ENCODE peak calls at places on chromosome 15, in ten cellular contexts. U, J, B, E, X, P, K, V, H and M are unnamed samples.

GRCh38 chr15:52256366-52256765 is 39.2 kb downstream of the MYO5C start:
- DNase-seq in U (peak; percentile 59), J (peak; percentile 86), B (peak; percentile 76), E (peak; percentile 71), X (no peak), P (peak; percentile 74), K (peak; percentile 46), V (peak; percentile 61), H (no peak), M (no peak)

GRCh38 chr15:52427804-52428203 is 100.9 kb downstream of the MYO5A start:
- DNase-seq in U (no peak), J (no peak), B (no peak), E (peak; percentile 95), X (no peak), P (peak; percentile 48), K (peak; percentile 41), V (peak; percentile 44), H (peak; percentile 82), M (no peak)

GRCh38 chr15:61992518-61992917 is 67.7 kb downstream of the VPS13C start:
- DNase-seq in U (no peak), J (no peak), B (no peak), E (no peak), X (no peak), P (no peak), K (no peak), V (no peak), H (no peak), M (no peak)

GRCh38 chr15:96333194-96334016 is 2.9 kb downstream of the NR2F2 start:
- DNase-seq in U (peak; percentile 59), J (no peak), B (peak; percentile 46), E (peak; percentile 48), X (peak; percentile 57), P (peak; percentile 45), K (no peak), V (peak; percentile 55), H (peak; percentile 86), M (no peak)

GRCh38 chr15:89356634-89357298 is 22.1 kb upstream of the POLG start:
- DNase-seq in U (no peak), J (peak; percentile 40), B (no peak), E (no peak), X (no peak), P (no peak), K (no peak), V (no peak), H (peak; percentile 93), M (peak; percentile 39)

GRCh38 chr15:90141646-90142045 is 39.4 kb upstream of the IDH2 start:
- DNase-seq in U (no peak), J (no peak), B (peak; percentile 55), E (peak; percentile 65), X (no peak), P (no peak), K (no peak), V (no peak), H (no peak), M (no peak)

GRCh38 chr15:88250826-88251225 is 5.7 kb downstream of the NTRK3 start:
- DNase-seq in U (no peak), J (no peak), B (no peak), E (no peak), X (no peak), P (no peak), K (no peak), V (no peak), H (no peak), M (no peak)

GRCh38 chr15:41842229-41842628 is 3.6 kb downstream of the PLA2G4B start:
- DNase-seq in U (no peak), J (no peak), B (no peak), E (no peak), X (no peak), P (no peak), K (no peak), V (no peak), H (no peak), M (no peak)

GRCh38 chr15:55799287-55800212 is 56.6 kb upstream of the PRTG start:
- DNase-seq in U (peak; percentile 28), J (no peak), B (peak; percentile 55), E (peak; percentile 49), X (peak; percentile 52), P (no peak), K (peak; percentile 19), V (no peak), H (peak; percentile 83), M (peak; percentile 57)

GRCh38 chr15:98776607-98777281 is 128.4 kb downstream of the IGF1R start:
- DNase-seq in U (no peak), J (peak; percentile 81), B (peak; percentile 61), E (peak; percentile 90), X (peak; percentile 66), P (no peak), K (peak; percentile 42), V (peak; percentile 80), H (no peak), M (no peak)

GRCh38 chr15:54033954-54034458 is 55.8 kb downstream of the UNC13C start:
- DNase-seq in U (no peak), J (no peak), B (no peak), E (no peak), X (no peak), P (no peak), K (no peak), V (no peak), H (no peak), M (no peak)

GRCh38 chr15:83046558-83047127 is 20.4 kb downstream of the BTBD1 start:
- DNase-seq in U (no peak), J (no peak), B (no peak), E (peak; percentile 78), X (no peak), P (no peak), K (no peak), V (no peak), H (peak; percentile 82), M (no peak)

GRCh38 chr15:41559489-41560177 is 621 bp downstream of the TYRO3 start:
- DNase-seq in U (no peak), J (peak; percentile 74), B (no peak), E (no peak), X (no peak), P (no peak), K (no peak), V (peak; percentile 66), H (peak; percentile 94), M (peak; percentile 16)

GRCh38 chr15:96889734-96890480 is 559.4 kb downstream of the NR2F2 start:
- DNase-seq in U (no peak), J (no peak), B (no peak), E (no peak), X (no peak), P (no peak), K (no peak), V (no peak), H (no peak), M (no peak)

GRCh38 chr15:97961067-97961954 is 808 bp downstream of the ARRDC4 start:
- DNase-seq in U (peak; percentile 80), J (peak; percentile 91), B (peak; percentile 23), E (no peak), X (peak; percentile 76), P (peak; percentile 37), K (peak; percentile 56), V (peak; percentile 65), H (peak; percentile 81), M (peak; percentile 35)

GRCh38 chr15:92682772-92683510 is 27.4 kb upstream of the FAM174B start:
- DNase-seq in U (no peak), J (no peak), B (no peak), E (no peak), X (no peak), P (no peak), K (peak; percentile 34), V (no peak), H (no peak), M (no peak)

GRCh38 chr15:100565591-100565990 is 36.4 kb downstream of the LINS1 start:
- DNase-seq in U (no peak), J (no peak), B (no peak), E (no peak), X (no peak), P (no peak), K (no peak), V (no peak), H (no peak), M (peak; percentile 87)

GRCh38 chr15:67383903-67384302 is 129.3 kb downstream of the IQCH start:
- DNase-seq in U (no peak), J (no peak), B (no peak), E (no peak), X (no peak), P (no peak), K (no peak), V (no peak), H (no peak), M (no peak)

GRCh38 chr15:77104155-77104554 is 33.2 kb upstream of the TSPAN3 start:
- DNase-seq in U (no peak), J (no peak), B (no peak), E (peak; percentile 36), X (no peak), P (peak; percentile 26), K (peak; percentile 45), V (no peak), H (peak; percentile 90), M (no peak)

GRCh38 chr15:56963126-56963525 is 44.7 kb downstream of the TCF12 start:
- DNase-seq in U (no peak), J (no peak), B (no peak), E (no peak), X (no peak), P (no peak), K (no peak), V (no peak), H (no peak), M (no peak)

GRCh38 chr15:68526269-68526668 is 52.5 kb upstream of the CORO2B start:
- DNase-seq in U (no peak), J (no peak), B (no peak), E (peak; percentile 89), X (no peak), P (no peak), K (no peak), V (no peak), H (no peak), M (no peak)

GRCh38 chr15:73994912-73995622 is 551 bp downstream of the PML start:
- DNase-seq in U (peak; percentile 61), J (peak; percentile 91), B (peak; percentile 31), E (peak; percentile 29), X (peak; percentile 61), P (no peak), K (no peak), V (peak; percentile 64), H (no peak), M (no peak)
- H3K9me3 ChIP-seq in U (no peaks in the 10 kb centered on the region), J (no peaks in the 10 kb centered on the region), B (no peaks in the 10 kb centered on the region), E (no peaks in the 10 kb centered on the region), X (no peaks in the 10 kb centered on the region), P (no peaks in the 10 kb centered on the region), K (no peaks in the 10 kb centered on the region), V (no peaks in the 10 kb centered on the region), H (no peaks in the 10 kb centered on the region), M (no peaks in the 10 kb centered on the region)

GRCh38 chr15:64456634-64457108 is 3.7 kb upstream of the ZNF609 start:
- DNase-seq in U (no peak), J (no peak), B (peak; percentile 26), E (peak; percentile 40), X (no peak), P (no peak), K (no peak), V (no peak), H (no peak), M (no peak)
- TF ChIP-seq CTCF in U (no peak), J (no peak), B (no peak), E (no peak), X (no peak), P (no peak), K (no peak), V (no peak), H (no peak), M (no peak)

GRCh38 chr15:25247418-25248030 is 191.3 kb downstream of the UBE3A start:
- DNase-seq in U (peak; percentile 4), J (peak; percentile 52), B (no peak), E (no peak), X (peak; percentile 11), P (no peak), K (no peak), V (no peak), H (peak; percentile 74), M (no peak)
- H3K9me3 ChIP-seq in U (peaks cover 92% of the 10 kb centered on the region), J (peaks cover 100% of the 10 kb centered on the region), B (no peaks in the 10 kb centered on the region), E (no peaks in the 10 kb centered on the region), X (peaks cover 16% of the 10 kb centered on the region), P (peaks cover 59% of the 10 kb centered on the region), K (peaks cover 57% of the 10 kb centered on the region), V (no peaks in the 10 kb centered on the region), H (no peaks in the 10 kb centered on the region), M (no peaks in the 10 kb centered on the region)

GRCh38 chr15:43511012-43511885 is 6.2 kb upstream of the MAP1A start:
- DNase-seq in U (peak; percentile 44), J (no peak), B (peak; percentile 74), E (no peak), X (no peak), P (no peak), K (no peak), V (no peak), H (no peak), M (peak; percentile 40)
- TF ChIP-seq CTCF in U (no peak), J (peak; percentile 15), B (peak; percentile 64), E (peak; percentile 35), X (no peak), P (no peak), K (peak; percentile 28), V (no peak), H (peak; percentile 30), M (peak; percentile 39)